ENCODE peak calls at places on chromosomes 2 and 18, in five cellular contexts. X is transverse colon, R is stomach, E is breast epithelium, J is HCT116. I is an unnamed sample.

GRCh38 chr18:48019557-48019956 is 89.1 kb upstream of the SMAD2 start:
- DNase-seq in X (no peak), R (peak), E (no peak), J (no peak), I (peak)

GRCh38 chr2:35461406-35461805 is 894.2 kb upstream of the CRIM1 start:
- DNase-seq in X (no peak), R (no peak), E (no peak), J (no peak), I (no peak)

GRCh38 chr2:148136441-148136840 is 115.5 kb downstream of the MBD5 start:
- DNase-seq in X (no peak), R (no peak), E (no peak), J (no peak), I (no peak)

GRCh38 chr2:239399404-239399999 is 1.3 kb downstream of the HDAC4 start:
- DNase-seq in X (peak), R (peak), E (no peak), J (no peak), I (no peak)

GRCh38 chr2:190443778-190444481 is 35.8 kb downstream of the MFSD6 start:
- DNase-seq in X (no peak), R (no peak), E (no peak), J (no peak), I (no peak)

GRCh38 chr2:227191367-227191766 is 26.9 kb downstream of the COL4A3 start:
- DNase-seq in X (no peak), R (no peak), E (no peak), J (peak), I (no peak)

GRCh38 chr2:38277245-38278119 is 99.6 kb downstream of the ATL2 start:
- DNase-seq in X (no peak), R (no peak), E (no peak), J (no peak), I (no peak)

GRCh38 chr2:216588771-216589363 is 44.4 kb upstream of the IGFBP2 start:
- DNase-seq in X (no peak), R (no peak), E (no peak), J (no peak), I (no peak)

GRCh38 chr2:148338544-148338943 is 306.0 kb upstream of the EPC2 start:
- DNase-seq in X (no peak), R (no peak), E (no peak), J (no peak), I (no peak)

GRCh38 chr2:219954331-219954730 is 326.9 kb downstream of the SLC4A3 start:
- DNase-seq in X (no peak), R (no peak), E (no peak), J (no peak), I (no peak)

GRCh38 chr2:217031445-217031844 is 171.6 kb upstream of the TNP1 start:
- DNase-seq in X (no peak), R (no peak), E (no peak), J (no peak), I (no peak)

GRCh38 chr2:236748385-236748784 is 178.8 kb downstream of the ACKR3 start:
- DNase-seq in X (peak), R (no peak), E (no peak), J (no peak), I (no peak)

GRCh38 chr2:122955761-122956160 is 1069.3 kb upstream of the CNTNAP5 start:
- DNase-seq in X (no peak), R (no peak), E (no peak), J (no peak), I (no peak)

GRCh38 chr18:41940506-41941215 is 14.4 kb upstream of the PIK3C3 start:
- DNase-seq in X (no peak), R (no peak), E (no peak), J (no peak), I (no peak)

GRCh38 chr18:79687806-79688205 is 8.2 kb downstream of the CTDP1 start:
- DNase-seq in X (no peak), R (no peak), E (no peak), J (no peak), I (no peak)

GRCh38 chr2:5365871-5366461 is 326.2 kb upstream of the SOX11 start:
- DNase-seq in X (peak), R (peak), E (peak), J (no peak), I (no peak)

GRCh38 chr2:16746833-16747232 is 81.2 kb upstream of the CYRIA start:
- DNase-seq in X (no peak), R (no peak), E (no peak), J (no peak), I (no peak)

GRCh38 chr2:39838589-39838988 is 59.5 kb upstream of the THUMPD2 start:
- DNase-seq in X (no peak), R (no peak), E (no peak), J (no peak), I (no peak)

GRCh38 chr2:108971661-108972566 is 17.1 kb downstream of the EDAR start:
- DNase-seq in X (peak), R (peak), E (no peak), J (peak), I (no peak)

GRCh38 chr2:187383043-187383800 is 64.8 kb downstream of the CALCRL start:
- DNase-seq in X (no peak), R (no peak), E (no peak), J (no peak), I (no peak)

GRCh38 chr2:211351998-211352397 is 795.6 kb downstream of the CPS1 start:
- DNase-seq in X (no peak), R (no peak), E (no peak), J (no peak), I (no peak)

GRCh38 chr2:122491011-122491410 is 735.6 kb downstream of the TSN start:
- DNase-seq in X (no peak), R (no peak), E (no peak), J (no peak), I (no peak)

GRCh38 chr2:1747065-1747941 is 3.0 kb upstream of the PXDN start:
- DNase-seq in X (no peak), R (no peak), E (peak), J (no peak), I (no peak)

GRCh38 chr18:13243363-13243762 is 24.8 kb downstream of the LDLRAD4 start:
- DNase-seq in X (no peak), R (no peak), E (no peak), J (no peak), I (no peak)

DNA sequence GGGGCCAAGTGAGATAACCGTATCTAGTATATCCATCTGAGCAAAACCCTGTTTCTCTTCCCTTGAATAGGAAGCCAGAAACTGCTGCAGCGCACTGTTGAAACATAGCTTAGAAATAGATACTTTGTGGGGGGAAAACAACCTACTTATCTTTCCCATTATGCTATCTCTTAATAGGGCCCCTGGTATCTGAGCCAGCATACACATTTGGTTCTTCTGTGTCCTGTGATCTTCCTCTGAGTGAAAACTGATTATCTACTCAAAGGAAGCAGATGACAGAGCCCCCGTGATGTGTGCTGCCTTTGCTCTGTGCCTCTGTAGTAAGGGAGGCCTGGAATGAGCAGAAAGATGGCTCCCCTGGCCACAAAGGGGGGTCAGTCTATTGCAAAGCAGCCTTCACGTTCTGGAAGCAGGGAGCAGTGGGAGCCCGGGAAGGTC is 149.9 kb downstream of the AGAP1 start:
- DNase-seq in X (no peak), R (no peak), E (no peak), J (no peak), I (no peak)
- TF ChIP-seq POLR2A in X (no peak), R (no peak), E (no peak), J (no peak), I (no peak)

GRCh38 chr2:10658914-10659257 is 30.9 kb downstream of the NOL10 start:
- DNase-seq in X (no peak), R (no peak), E (no peak), J (no peak), I (no peak)

GRCh38 chr2:10655841-10656225 is 33.9 kb downstream of the NOL10 start:
- DNase-seq in X (no peak), R (no peak), E (no peak), J (no peak), I (no peak)

GRCh38 chr2:10661846-10662245 is 27.9 kb downstream of the NOL10 start:
- DNase-seq in X (no peak), R (no peak), E (no peak), J (no peak), I (no peak)

GRCh38 chr2:10658041-10658913 is 31.5 kb downstream of the NOL10 start:
- DNase-seq in X (no peak), R (no peak), E (no peak), J (peak), I (no peak)

GRCh38 chr2:10659898-10660568 is 29.7 kb downstream of the NOL10 start:
- DNase-seq in X (peak), R (peak), E (no peak), J (peak), I (no peak)
- TF ChIP-seq POLR2AphosphoS5 in X (no peak), R (no peak), E (no peak), J (no peak), I (no peak)

GRCh38 chr2:54479422-54479821 is 23.3 kb downstream of the SPTBN1 start:
- DNase-seq in X (no peak), R (no peak), E (no peak), J (no peak), I (no peak)

GRCh38 chr2:54476852-54477251 is 20.7 kb downstream of the SPTBN1 start:
- DNase-seq in X (no peak), R (no peak), E (no peak), J (no peak), I (no peak)

GRCh38 chr2:54481686-54482085 is 25.6 kb downstream of the SPTBN1 start:
- DNase-seq in X (no peak), R (no peak), E (no peak), J (no peak), I (no peak)

GRCh38 chr2:54480025-54480424 is 23.9 kb downstream of the SPTBN1 start:
- DNase-seq in X (no peak), R (no peak), E (no peak), J (no peak), I (no peak)

DNA sequence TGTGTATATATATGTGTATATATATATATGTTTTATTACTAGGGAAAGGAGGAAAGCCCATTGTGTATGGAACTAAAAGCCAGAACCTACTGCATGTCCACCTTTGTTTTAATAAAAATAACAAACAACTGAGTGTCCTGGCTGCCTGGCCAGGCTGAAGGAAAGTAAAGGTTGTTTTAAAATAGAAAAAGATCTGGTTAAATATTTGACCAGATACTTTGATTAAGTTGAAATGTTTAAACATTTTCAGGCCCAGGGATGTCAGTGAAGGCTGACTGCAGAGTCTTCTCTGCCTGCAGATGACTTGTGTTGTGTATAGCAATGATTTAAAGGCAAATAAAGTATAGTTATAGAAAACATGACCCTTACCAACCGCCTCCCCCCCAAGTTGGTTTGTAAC is 22.8 kb downstream of the SPTBN1 start:
- DNase-seq in X (no peak), R (no peak), E (no peak), J (no peak), I (no peak)
- TF ChIP-seq POLR2A in X (no peak), R (no peak), E (no peak), J (no peak), I (no peak)

DNA sequence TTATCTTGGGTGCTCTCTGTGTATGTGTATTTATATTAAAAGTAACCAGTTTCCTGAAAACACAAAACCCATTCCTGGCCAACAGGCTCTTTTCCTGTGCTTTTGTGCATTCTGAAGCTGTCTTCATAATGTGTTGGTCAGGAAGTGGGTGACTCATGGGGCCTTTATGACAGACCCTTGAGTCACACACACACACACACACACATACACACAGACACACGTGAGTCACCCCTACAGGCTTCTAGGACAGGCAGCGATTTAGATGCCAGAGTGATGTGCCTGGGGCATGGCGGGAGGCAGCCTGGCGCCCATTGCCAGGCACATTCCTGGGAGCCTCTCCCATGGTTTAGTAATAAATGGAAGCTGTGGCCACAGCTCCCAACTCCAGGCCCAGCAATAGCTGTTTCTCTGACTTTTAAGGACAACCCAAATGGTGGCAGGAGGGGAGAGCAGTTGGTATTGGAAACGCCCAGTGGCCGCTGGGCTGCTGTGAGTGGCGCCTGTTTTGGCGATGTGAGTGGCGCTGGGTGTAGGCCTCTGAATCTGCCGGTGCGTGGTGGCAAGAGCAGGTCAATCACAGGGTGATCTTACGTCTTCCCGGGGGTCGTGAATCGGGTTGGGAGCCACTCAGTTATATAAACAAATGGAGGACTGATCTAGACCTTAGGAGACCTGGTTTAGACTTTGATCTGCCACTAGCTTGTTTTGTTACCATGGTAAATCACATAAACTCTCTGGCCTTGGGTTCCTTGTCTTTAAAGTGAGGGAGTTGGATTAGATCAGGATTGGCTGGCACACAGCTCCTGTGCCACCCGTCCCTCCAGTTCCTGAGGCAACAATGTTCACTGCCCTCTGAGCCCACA is 150.7 kb upstream of the DLX2 start:
- DNase-seq in X (peak), R (peak), E (peak), J (peak), I (no peak)
- TF ChIP-seq POLR2AphosphoS5 in X (peak), R (peak), E (peak), J (peak), I (peak)

DNA sequence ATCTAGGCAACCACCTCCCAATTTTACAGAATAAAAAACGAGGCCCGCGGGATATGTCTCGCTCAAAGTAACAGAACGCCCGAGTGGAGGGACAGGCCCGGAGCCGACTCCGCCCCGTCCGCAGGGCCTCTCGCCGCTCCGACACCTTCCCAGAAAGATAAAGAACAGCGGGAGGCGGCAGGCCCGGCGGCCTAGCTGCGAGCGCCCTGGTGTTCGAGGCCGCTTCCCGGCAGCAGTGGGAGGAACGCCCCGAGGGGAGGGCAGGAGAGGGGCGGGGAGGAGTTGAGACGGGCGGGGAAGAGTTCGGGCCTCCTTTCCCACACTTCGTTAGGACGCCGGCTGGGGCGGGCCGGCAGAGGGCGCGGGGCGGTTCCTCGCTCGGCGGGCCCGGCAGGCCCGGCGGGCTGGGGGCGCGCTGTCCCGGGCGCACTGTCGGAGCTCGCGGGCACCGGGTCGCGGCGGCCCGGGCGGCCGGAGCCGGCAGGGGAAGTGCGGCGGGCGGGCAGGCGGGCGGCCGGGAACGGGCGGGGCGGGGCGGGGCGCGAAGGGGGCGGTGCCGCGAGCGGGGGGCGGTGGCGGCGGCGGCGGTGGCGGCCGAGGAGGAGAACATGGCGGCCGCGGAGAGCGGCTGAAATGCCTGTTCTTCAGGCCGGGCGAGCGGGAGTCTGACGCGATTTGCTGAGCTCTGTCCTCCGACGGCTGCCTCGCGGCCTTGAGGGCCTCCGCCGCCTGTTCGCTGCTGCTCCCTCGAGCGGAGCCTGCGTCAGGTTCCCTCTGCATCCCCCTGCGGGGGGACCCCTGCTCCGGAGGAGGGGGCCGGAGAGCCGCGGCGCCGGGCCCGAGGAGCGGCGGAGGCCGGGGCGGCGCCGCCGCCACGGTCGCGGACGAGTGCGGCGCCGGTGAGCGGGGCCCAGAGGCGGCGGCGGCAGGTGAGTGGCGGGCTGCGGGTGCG is at the start of gene NCOA1:
- DNase-seq in X (peak), R (peak), E (peak), J (peak), I (no peak)
- TF ChIP-seq POLR2A in X (no peak), R (no peak), E (peak), J (peak), I (no peak)